ENCODE peak calls at places on chromosomes 6 and 20, in nine cellular contexts. One of them, this sample, is unnamed.

GRCh38 chr6:16927205-16927604 is 165.9 kb upstream of the ATXN1 start:
- DNase-seq in RPMI7951: no peak
- DNase-seq in activated T-cell treated with anti-CD3 and anti-CD28 coated beads for 24 hours: no peak
- DNase-seq in nephron progenitor cell: no peak
- DNase-seq in stimulated activated CD4-positive, alpha-beta T cell treated with anti-CD3 and anti-CD28 coated beads, Interleukin-15, amount 100 ng/mL, for 1 hour: no peak
- DNase-seq in GM04504: no peak
- DNase-seq in T-helper 2 cell: no peak
- DNase-seq in NCI-H1105: no peak
- DNase-seq in activated T-helper 1 cell treated with anti-CD3 and anti-CD28 coated beads, Interleukin-2, amount 50 U/mL, for 16 hours: no peak
- DNase-seq in this sample: no peak

GRCh38 chr20:41424025-41424424 is 57.4 kb upstream of the EMILIN3 start:
- DNase-seq in RPMI7951: no peak
- DNase-seq in activated T-cell treated with anti-CD3 and anti-CD28 coated beads for 24 hours: no peak
- DNase-seq in nephron progenitor cell: no peak
- DNase-seq in stimulated activated CD4-positive, alpha-beta T cell treated with anti-CD3 and anti-CD28 coated beads, Interleukin-15, amount 100 ng/mL, for 1 hour: no peak
- DNase-seq in GM04504: no peak
- DNase-seq in T-helper 2 cell: no peak
- DNase-seq in NCI-H1105: no peak
- DNase-seq in activated T-helper 1 cell treated with anti-CD3 and anti-CD28 coated beads, Interleukin-2, amount 50 U/mL, for 16 hours: no peak
- DNase-seq in this sample: no peak

GRCh38 chr6:139882977-139883728 is 508.7 kb upstream of the CITED2 start:
- DNase-seq in RPMI7951: peak; percentile 37
- DNase-seq in activated T-cell treated with anti-CD3 and anti-CD28 coated beads for 24 hours: no peak
- DNase-seq in nephron progenitor cell: no peak
- DNase-seq in stimulated activated CD4-positive, alpha-beta T cell treated with anti-CD3 and anti-CD28 coated beads, Interleukin-15, amount 100 ng/mL, for 1 hour: no peak
- DNase-seq in GM04504: no peak
- DNase-seq in T-helper 2 cell: no peak
- DNase-seq in NCI-H1105: no peak
- DNase-seq in activated T-helper 1 cell treated with anti-CD3 and anti-CD28 coated beads, Interleukin-2, amount 50 U/mL, for 16 hours: no peak
- DNase-seq in this sample: no peak

GRCh38 chr6:155530219-155530834 is 74.7 kb upstream of the NOX3 start:
- DNase-seq in RPMI7951: peak; percentile 54
- DNase-seq in activated T-cell treated with anti-CD3 and anti-CD28 coated beads for 24 hours: no peak
- DNase-seq in nephron progenitor cell: no peak
- DNase-seq in stimulated activated CD4-positive, alpha-beta T cell treated with anti-CD3 and anti-CD28 coated beads, Interleukin-15, amount 100 ng/mL, for 1 hour: no peak
- DNase-seq in GM04504: peak; percentile 23
- DNase-seq in T-helper 2 cell: no peak
- DNase-seq in NCI-H1105: peak; percentile 10
- DNase-seq in activated T-helper 1 cell treated with anti-CD3 and anti-CD28 coated beads, Interleukin-2, amount 50 U/mL, for 16 hours: no peak
- DNase-seq in this sample: peak; percentile 19

GRCh38 chr6:166553563-166554271 is 32.8 kb downstream of the RAMACL start:
- DNase-seq in RPMI7951: peak; percentile 68
- DNase-seq in activated T-cell treated with anti-CD3 and anti-CD28 coated beads for 24 hours: no peak
- DNase-seq in nephron progenitor cell: no peak
- DNase-seq in stimulated activated CD4-positive, alpha-beta T cell treated with anti-CD3 and anti-CD28 coated beads, Interleukin-15, amount 100 ng/mL, for 1 hour: no peak
- DNase-seq in GM04504: peak; percentile 77
- DNase-seq in T-helper 2 cell: no peak
- DNase-seq in NCI-H1105: no peak
- DNase-seq in activated T-helper 1 cell treated with anti-CD3 and anti-CD28 coated beads, Interleukin-2, amount 50 U/mL, for 16 hours: no peak
- DNase-seq in this sample: no peak

GRCh38 chr6:18166314-18167007 is 11.2 kb downstream of the KDM1B start:
- DNase-seq in RPMI7951: no peak
- DNase-seq in activated T-cell treated with anti-CD3 and anti-CD28 coated beads for 24 hours: no peak
- DNase-seq in nephron progenitor cell: no peak
- DNase-seq in stimulated activated CD4-positive, alpha-beta T cell treated with anti-CD3 and anti-CD28 coated beads, Interleukin-15, amount 100 ng/mL, for 1 hour: no peak
- DNase-seq in GM04504: no peak
- DNase-seq in T-helper 2 cell: no peak
- DNase-seq in NCI-H1105: no peak
- DNase-seq in activated T-helper 1 cell treated with anti-CD3 and anti-CD28 coated beads, Interleukin-2, amount 50 U/mL, for 16 hours: no peak
- DNase-seq in this sample: no peak

GRCh38 chr6:91704531-91704930 is 1117.7 kb upstream of the MAP3K7 start:
- DNase-seq in RPMI7951: peak; percentile 39
- DNase-seq in activated T-cell treated with anti-CD3 and anti-CD28 coated beads for 24 hours: no peak
- DNase-seq in nephron progenitor cell: no peak
- DNase-seq in stimulated activated CD4-positive, alpha-beta T cell treated with anti-CD3 and anti-CD28 coated beads, Interleukin-15, amount 100 ng/mL, for 1 hour: no peak
- DNase-seq in GM04504: no peak
- DNase-seq in T-helper 2 cell: no peak
- DNase-seq in NCI-H1105: no peak
- DNase-seq in activated T-helper 1 cell treated with anti-CD3 and anti-CD28 coated beads, Interleukin-2, amount 50 U/mL, for 16 hours: no peak
- DNase-seq in this sample: no peak

GRCh38 chr20:31663524-31663837 is 25.8 kb downstream of the COX4I2 start:
- DNase-seq in RPMI7951: no peak
- DNase-seq in activated T-cell treated with anti-CD3 and anti-CD28 coated beads for 24 hours: no peak
- DNase-seq in nephron progenitor cell: no peak
- DNase-seq in stimulated activated CD4-positive, alpha-beta T cell treated with anti-CD3 and anti-CD28 coated beads, Interleukin-15, amount 100 ng/mL, for 1 hour: no peak
- DNase-seq in GM04504: no peak
- DNase-seq in T-helper 2 cell: no peak
- DNase-seq in NCI-H1105: no peak
- DNase-seq in activated T-helper 1 cell treated with anti-CD3 and anti-CD28 coated beads, Interleukin-2, amount 50 U/mL, for 16 hours: no peak
- DNase-seq in this sample: no peak

GRCh38 chr20:46089076-46089337 is 755 bp downstream of the NCOA5 start:
- DNase-seq in RPMI7951: peak; percentile 37
- DNase-seq in activated T-cell treated with anti-CD3 and anti-CD28 coated beads for 24 hours: no peak
- DNase-seq in nephron progenitor cell: peak; percentile 49
- DNase-seq in stimulated activated CD4-positive, alpha-beta T cell treated with anti-CD3 and anti-CD28 coated beads, Interleukin-15, amount 100 ng/mL, for 1 hour: no peak
- DNase-seq in GM04504: no peak
- DNase-seq in T-helper 2 cell: no peak
- DNase-seq in NCI-H1105: no peak
- DNase-seq in activated T-helper 1 cell treated with anti-CD3 and anti-CD28 coated beads, Interleukin-2, amount 50 U/mL, for 16 hours: no peak
- DNase-seq in this sample: no peak

GRCh38 chr20:37095108-37095608 is 639 bp downstream of the RBL1 start:
- DNase-seq in RPMI7951: peak; percentile 37
- DNase-seq in activated T-cell treated with anti-CD3 and anti-CD28 coated beads for 24 hours: peak; percentile 30
- DNase-seq in nephron progenitor cell: peak; percentile 3
- DNase-seq in stimulated activated CD4-positive, alpha-beta T cell treated with anti-CD3 and anti-CD28 coated beads, Interleukin-15, amount 100 ng/mL, for 1 hour: peak; percentile 9
- DNase-seq in GM04504: no peak
- DNase-seq in T-helper 2 cell: peak; percentile 25
- DNase-seq in NCI-H1105: no peak
- DNase-seq in activated T-helper 1 cell treated with anti-CD3 and anti-CD28 coated beads, Interleukin-2, amount 50 U/mL, for 16 hours: peak; percentile 13
- DNase-seq in this sample: peak; percentile 39

GRCh38 chr20:3116341-3116740 is 31.8 kb upstream of the AVP start:
- DNase-seq in RPMI7951: no peak
- DNase-seq in activated T-cell treated with anti-CD3 and anti-CD28 coated beads for 24 hours: no peak
- DNase-seq in nephron progenitor cell: no peak
- DNase-seq in stimulated activated CD4-positive, alpha-beta T cell treated with anti-CD3 and anti-CD28 coated beads, Interleukin-15, amount 100 ng/mL, for 1 hour: no peak
- DNase-seq in GM04504: no peak
- DNase-seq in T-helper 2 cell: no peak
- DNase-seq in NCI-H1105: no peak
- DNase-seq in activated T-helper 1 cell treated with anti-CD3 and anti-CD28 coated beads, Interleukin-2, amount 50 U/mL, for 16 hours: no peak
- DNase-seq in this sample: no peak

GRCh38 chr6:29797966-29798365 is 29.7 kb upstream of the HLA-G start:
- DNase-seq in RPMI7951: no peak
- DNase-seq in activated T-cell treated with anti-CD3 and anti-CD28 coated beads for 24 hours: no peak
- DNase-seq in nephron progenitor cell: no peak
- DNase-seq in stimulated activated CD4-positive, alpha-beta T cell treated with anti-CD3 and anti-CD28 coated beads, Interleukin-15, amount 100 ng/mL, for 1 hour: no peak
- DNase-seq in GM04504: no peak
- DNase-seq in T-helper 2 cell: no peak
- DNase-seq in NCI-H1105: no peak
- DNase-seq in activated T-helper 1 cell treated with anti-CD3 and anti-CD28 coated beads, Interleukin-2, amount 50 U/mL, for 16 hours: no peak
- DNase-seq in this sample: no peak

GRCh38 chr6:134373282-134373922 is 55.5 kb upstream of the SGK1 start:
- DNase-seq in RPMI7951: peak; percentile 83
- DNase-seq in activated T-cell treated with anti-CD3 and anti-CD28 coated beads for 24 hours: no peak
- DNase-seq in nephron progenitor cell: no peak
- DNase-seq in stimulated activated CD4-positive, alpha-beta T cell treated with anti-CD3 and anti-CD28 coated beads, Interleukin-15, amount 100 ng/mL, for 1 hour: no peak
- DNase-seq in GM04504: no peak
- DNase-seq in T-helper 2 cell: no peak
- DNase-seq in NCI-H1105: no peak
- DNase-seq in activated T-helper 1 cell treated with anti-CD3 and anti-CD28 coated beads, Interleukin-2, amount 50 U/mL, for 16 hours: no peak
- DNase-seq in this sample: no peak

GRCh38 chr6:125222531-125223455 is 69.2 kb downstream of the TPD52L1 start:
- DNase-seq in RPMI7951: no peak
- DNase-seq in activated T-cell treated with anti-CD3 and anti-CD28 coated beads for 24 hours: no peak
- DNase-seq in nephron progenitor cell: no peak
- DNase-seq in stimulated activated CD4-positive, alpha-beta T cell treated with anti-CD3 and anti-CD28 coated beads, Interleukin-15, amount 100 ng/mL, for 1 hour: no peak
- DNase-seq in GM04504: no peak
- DNase-seq in T-helper 2 cell: no peak
- DNase-seq in NCI-H1105: no peak
- DNase-seq in activated T-helper 1 cell treated with anti-CD3 and anti-CD28 coated beads, Interleukin-2, amount 50 U/mL, for 16 hours: no peak
- DNase-seq in this sample: no peak

GRCh38 chr20:53926428-53927028 is 143.9 kb downstream of the BCAS1 start:
- DNase-seq in RPMI7951: peak; percentile 96
- DNase-seq in activated T-cell treated with anti-CD3 and anti-CD28 coated beads for 24 hours: peak; percentile 33
- DNase-seq in nephron progenitor cell: no peak
- DNase-seq in stimulated activated CD4-positive, alpha-beta T cell treated with anti-CD3 and anti-CD28 coated beads, Interleukin-15, amount 100 ng/mL, for 1 hour: no peak
- DNase-seq in GM04504: peak; percentile 89
- DNase-seq in T-helper 2 cell: no peak
- DNase-seq in NCI-H1105: no peak
- DNase-seq in activated T-helper 1 cell treated with anti-CD3 and anti-CD28 coated beads, Interleukin-2, amount 50 U/mL, for 16 hours: no peak
- DNase-seq in this sample: no peak

GRCh38 chr6:24194968-24195700 is 69.1 kb downstream of the NRSN1 start:
- DNase-seq in RPMI7951: no peak
- DNase-seq in activated T-cell treated with anti-CD3 and anti-CD28 coated beads for 24 hours: no peak
- DNase-seq in nephron progenitor cell: no peak
- DNase-seq in stimulated activated CD4-positive, alpha-beta T cell treated with anti-CD3 and anti-CD28 coated beads, Interleukin-15, amount 100 ng/mL, for 1 hour: no peak
- DNase-seq in GM04504: no peak
- DNase-seq in T-helper 2 cell: no peak
- DNase-seq in NCI-H1105: no peak
- DNase-seq in activated T-helper 1 cell treated with anti-CD3 and anti-CD28 coated beads, Interleukin-2, amount 50 U/mL, for 16 hours: no peak
- DNase-seq in this sample: no peak

GRCh38 chr6:21856844-21857243 is 263.3 kb downstream of the SOX4 start:
- DNase-seq in RPMI7951: no peak
- DNase-seq in activated T-cell treated with anti-CD3 and anti-CD28 coated beads for 24 hours: no peak
- DNase-seq in nephron progenitor cell: no peak
- DNase-seq in stimulated activated CD4-positive, alpha-beta T cell treated with anti-CD3 and anti-CD28 coated beads, Interleukin-15, amount 100 ng/mL, for 1 hour: no peak
- DNase-seq in GM04504: no peak
- DNase-seq in T-helper 2 cell: no peak
- DNase-seq in NCI-H1105: no peak
- DNase-seq in activated T-helper 1 cell treated with anti-CD3 and anti-CD28 coated beads, Interleukin-2, amount 50 U/mL, for 16 hours: no peak
- DNase-seq in this sample: no peak

GRCh38 chr6:54802775-54803631 is 43.6 kb upstream of the FAM83B start:
- DNase-seq in RPMI7951: peak; percentile 1
- DNase-seq in activated T-cell treated with anti-CD3 and anti-CD28 coated beads for 24 hours: no peak
- DNase-seq in nephron progenitor cell: no peak
- DNase-seq in stimulated activated CD4-positive, alpha-beta T cell treated with anti-CD3 and anti-CD28 coated beads, Interleukin-15, amount 100 ng/mL, for 1 hour: no peak
- DNase-seq in GM04504: peak; percentile 13
- DNase-seq in T-helper 2 cell: no peak
- DNase-seq in NCI-H1105: no peak
- DNase-seq in activated T-helper 1 cell treated with anti-CD3 and anti-CD28 coated beads, Interleukin-2, amount 50 U/mL, for 16 hours: no peak
- DNase-seq in this sample: no peak

GRCh38 chr20:60191014-60191413 is 232.8 kb downstream of the CDH26 start:
- DNase-seq in RPMI7951: no peak
- DNase-seq in activated T-cell treated with anti-CD3 and anti-CD28 coated beads for 24 hours: no peak
- DNase-seq in nephron progenitor cell: no peak
- DNase-seq in stimulated activated CD4-positive, alpha-beta T cell treated with anti-CD3 and anti-CD28 coated beads, Interleukin-15, amount 100 ng/mL, for 1 hour: no peak
- DNase-seq in GM04504: no peak
- DNase-seq in T-helper 2 cell: no peak
- DNase-seq in NCI-H1105: no peak
- DNase-seq in activated T-helper 1 cell treated with anti-CD3 and anti-CD28 coated beads, Interleukin-2, amount 50 U/mL, for 16 hours: no peak
- DNase-seq in this sample: no peak

GRCh38 chr20:34705383-34706021 is 1.4 kb downstream of the TP53INP2 start:
- DNase-seq in RPMI7951: peak; percentile 66
- DNase-seq in activated T-cell treated with anti-CD3 and anti-CD28 coated beads for 24 hours: no peak
- DNase-seq in nephron progenitor cell: no peak
- DNase-seq in stimulated activated CD4-positive, alpha-beta T cell treated with anti-CD3 and anti-CD28 coated beads, Interleukin-15, amount 100 ng/mL, for 1 hour: no peak
- DNase-seq in GM04504: no peak
- DNase-seq in T-helper 2 cell: no peak
- DNase-seq in NCI-H1105: no peak
- DNase-seq in activated T-helper 1 cell treated with anti-CD3 and anti-CD28 coated beads, Interleukin-2, amount 50 U/mL, for 16 hours: no peak
- DNase-seq in this sample: peak; percentile 13

GRCh38 chr20:46850416-46850815 is 44.2 kb upstream of the EYA2 start:
- DNase-seq in RPMI7951: no peak
- DNase-seq in activated T-cell treated with anti-CD3 and anti-CD28 coated beads for 24 hours: no peak
- DNase-seq in nephron progenitor cell: peak; percentile 21
- DNase-seq in stimulated activated CD4-positive, alpha-beta T cell treated with anti-CD3 and anti-CD28 coated beads, Interleukin-15, amount 100 ng/mL, for 1 hour: no peak
- DNase-seq in GM04504: no peak
- DNase-seq in T-helper 2 cell: no peak
- DNase-seq in NCI-H1105: no peak
- DNase-seq in activated T-helper 1 cell treated with anti-CD3 and anti-CD28 coated beads, Interleukin-2, amount 50 U/mL, for 16 hours: no peak
- DNase-seq in this sample: no peak

GRCh38 chr6:105184921-105185320 is 5.1 kb upstream of the POPDC3 start:
- DNase-seq in RPMI7951: peak; percentile 16
- DNase-seq in activated T-cell treated with anti-CD3 and anti-CD28 coated beads for 24 hours: no peak
- DNase-seq in nephron progenitor cell: no peak
- DNase-seq in stimulated activated CD4-positive, alpha-beta T cell treated with anti-CD3 and anti-CD28 coated beads, Interleukin-15, amount 100 ng/mL, for 1 hour: no peak
- DNase-seq in GM04504: no peak
- DNase-seq in T-helper 2 cell: no peak
- DNase-seq in NCI-H1105: no peak
- DNase-seq in activated T-helper 1 cell treated with anti-CD3 and anti-CD28 coated beads, Interleukin-2, amount 50 U/mL, for 16 hours: no peak
- DNase-seq in this sample: no peak

GRCh38 chr20:4482378-4482777 is 239.3 kb upstream of the PRND start:
- DNase-seq in RPMI7951: no peak
- DNase-seq in activated T-cell treated with anti-CD3 and anti-CD28 coated beads for 24 hours: no peak
- DNase-seq in nephron progenitor cell: no peak
- DNase-seq in stimulated activated CD4-positive, alpha-beta T cell treated with anti-CD3 and anti-CD28 coated beads, Interleukin-15, amount 100 ng/mL, for 1 hour: no peak
- DNase-seq in GM04504: no peak
- DNase-seq in T-helper 2 cell: no peak
- DNase-seq in NCI-H1105: no peak
- DNase-seq in activated T-helper 1 cell treated with anti-CD3 and anti-CD28 coated beads, Interleukin-2, amount 50 U/mL, for 16 hours: no peak
- DNase-seq in this sample: no peak

GRCh38 chr20:44979090-44979621 is 12.8 kb downstream of the STK4 start:
- DNase-seq in RPMI7951: peak; percentile 60
- DNase-seq in activated T-cell treated with anti-CD3 and anti-CD28 coated beads for 24 hours: peak; percentile 57
- DNase-seq in nephron progenitor cell: no peak
- DNase-seq in stimulated activated CD4-positive, alpha-beta T cell treated with anti-CD3 and anti-CD28 coated beads, Interleukin-15, amount 100 ng/mL, for 1 hour: peak; percentile 42
- DNase-seq in GM04504: no peak
- DNase-seq in T-helper 2 cell: peak; percentile 24
- DNase-seq in NCI-H1105: no peak
- DNase-seq in activated T-helper 1 cell treated with anti-CD3 and anti-CD28 coated beads, Interleukin-2, amount 50 U/mL, for 16 hours: peak; percentile 47
- DNase-seq in this sample: peak; percentile 58

GRCh38 chr6:21769405-21769851 is 175.9 kb downstream of the SOX4 start:
- DNase-seq in RPMI7951: peak; percentile 81
- DNase-seq in activated T-cell treated with anti-CD3 and anti-CD28 coated beads for 24 hours: no peak
- DNase-seq in nephron progenitor cell: no peak
- DNase-seq in stimulated activated CD4-positive, alpha-beta T cell treated with anti-CD3 and anti-CD28 coated beads, Interleukin-15, amount 100 ng/mL, for 1 hour: no peak
- DNase-seq in GM04504: peak; percentile 59
- DNase-seq in T-helper 2 cell: no peak
- DNase-seq in NCI-H1105: no peak
- DNase-seq in activated T-helper 1 cell treated with anti-CD3 and anti-CD28 coated beads, Interleukin-2, amount 50 U/mL, for 16 hours: no peak
- DNase-seq in this sample: no peak

This sample was measured in stimulated activated naive CD8-positive, alpha-beta T cell treated with anti-CD3 and anti-CD28 coated beads, Interleukin-15, amount 100 ng/mL, for 72 hours.